ENCODE peak calls at places on chromosomes 1 and 21, in ten cellular contexts. One of them, this sample, is unnamed.
A peak's percentile ranks its signal among the peaks of the same experiment; 100 is the strongest.

GRCh38 chr1:169060906-169061683 is 45.4 kb upstream of the ATP1B1 start:
- DNase-seq in Peyer's patch: no peak
- DNase-seq in hepatocyte: no peak
- DNase-seq in dorsolateral prefrontal cortex: no peak
- DNase-seq in coronary artery: no peak
- DNase-seq in ovary: no peak
- DNase-seq in left ventricle myocardium inferior: no peak
- DNase-seq in transverse colon: no peak
- DNase-seq in tibial artery: no peak
- DNase-seq in astrocyte of the spinal cord: no peak
- DNase-seq in this sample: peak; percentile 19

GRCh38 chr21:45995686-45996179 is 14.2 kb downstream of the COL6A1 start:
- DNase-seq in Peyer's patch: peak; percentile 11
- DNase-seq in hepatocyte: peak; percentile 52
- DNase-seq in dorsolateral prefrontal cortex: no peak
- DNase-seq in coronary artery: peak; percentile 71
- DNase-seq in ovary: peak; percentile 43
- DNase-seq in left ventricle myocardium inferior: peak; percentile 10
- DNase-seq in transverse colon: peak; percentile 7
- DNase-seq in tibial artery: peak; percentile 65
- DNase-seq in astrocyte of the spinal cord: no peak
- DNase-seq in this sample: peak; percentile 23

GRCh38 chr1:224629965-224630364 is 13.8 kb downstream of the CNIH3 start:
- DNase-seq in Peyer's patch: no peak
- DNase-seq in hepatocyte: no peak
- DNase-seq in dorsolateral prefrontal cortex: no peak
- DNase-seq in coronary artery: no peak
- DNase-seq in ovary: no peak
- DNase-seq in left ventricle myocardium inferior: no peak
- DNase-seq in transverse colon: no peak
- DNase-seq in tibial artery: no peak
- DNase-seq in astrocyte of the spinal cord: no peak
- DNase-seq in this sample: no peak

GRCh38 chr1:19429611-19430010 is 55.7 kb downstream of the CAPZB start:
- DNase-seq in Peyer's patch: no peak
- DNase-seq in hepatocyte: no peak
- DNase-seq in dorsolateral prefrontal cortex: no peak
- DNase-seq in coronary artery: no peak
- DNase-seq in ovary: no peak
- DNase-seq in left ventricle myocardium inferior: no peak
- DNase-seq in transverse colon: no peak
- DNase-seq in tibial artery: no peak
- DNase-seq in astrocyte of the spinal cord: peak; percentile 61
- DNase-seq in this sample: no peak

GRCh38 chr1:42742617-42743301 is 2.7 kb upstream of the CLDN19 start:
- DNase-seq in Peyer's patch: no peak
- DNase-seq in hepatocyte: no peak
- DNase-seq in dorsolateral prefrontal cortex: no peak
- DNase-seq in coronary artery: no peak
- DNase-seq in ovary: no peak
- DNase-seq in left ventricle myocardium inferior: no peak
- DNase-seq in transverse colon: no peak
- DNase-seq in tibial artery: no peak
- DNase-seq in astrocyte of the spinal cord: no peak
- DNase-seq in this sample: no peak

GRCh38 chr1:199725002-199725401 is 302.5 kb upstream of the NR5A2 start:
- DNase-seq in Peyer's patch: no peak
- DNase-seq in hepatocyte: peak; percentile 11
- DNase-seq in dorsolateral prefrontal cortex: no peak
- DNase-seq in coronary artery: no peak
- DNase-seq in ovary: no peak
- DNase-seq in left ventricle myocardium inferior: no peak
- DNase-seq in transverse colon: no peak
- DNase-seq in tibial artery: no peak
- DNase-seq in astrocyte of the spinal cord: no peak
- DNase-seq in this sample: no peak

GRCh38 chr1:23590058-23590783 is 30.9 kb upstream of the ID3 start:
- DNase-seq in Peyer's patch: peak; percentile 68
- DNase-seq in hepatocyte: no peak
- DNase-seq in dorsolateral prefrontal cortex: no peak
- DNase-seq in coronary artery: no peak
- DNase-seq in ovary: no peak
- DNase-seq in left ventricle myocardium inferior: no peak
- DNase-seq in transverse colon: no peak
- DNase-seq in tibial artery: no peak
- DNase-seq in astrocyte of the spinal cord: no peak
- DNase-seq in this sample: no peak

GRCh38 chr1:160541622-160542302 is 18.7 kb upstream of the SLAMF6 start:
- DNase-seq in Peyer's patch: no peak
- DNase-seq in hepatocyte: no peak
- DNase-seq in dorsolateral prefrontal cortex: no peak
- DNase-seq in coronary artery: no peak
- DNase-seq in ovary: no peak
- DNase-seq in left ventricle myocardium inferior: no peak
- DNase-seq in transverse colon: no peak
- DNase-seq in tibial artery: no peak
- DNase-seq in astrocyte of the spinal cord: no peak
- DNase-seq in this sample: peak; percentile 41

GRCh38 chr1:89990976-89991831 is 3.7 kb upstream of the ZNF326 start:
- DNase-seq in Peyer's patch: no peak
- DNase-seq in hepatocyte: no peak
- DNase-seq in dorsolateral prefrontal cortex: no peak
- DNase-seq in coronary artery: no peak
- DNase-seq in ovary: no peak
- DNase-seq in left ventricle myocardium inferior: no peak
- DNase-seq in transverse colon: no peak
- DNase-seq in tibial artery: no peak
- DNase-seq in astrocyte of the spinal cord: no peak
- DNase-seq in this sample: no peak

GRCh38 chr1:27331922-27332321 is 9.9 kb upstream of the SYTL1 start:
- DNase-seq in Peyer's patch: no peak
- DNase-seq in hepatocyte: no peak
- DNase-seq in dorsolateral prefrontal cortex: no peak
- DNase-seq in coronary artery: no peak
- DNase-seq in ovary: peak; percentile 25
- DNase-seq in left ventricle myocardium inferior: no peak
- DNase-seq in transverse colon: no peak
- DNase-seq in tibial artery: no peak
- DNase-seq in astrocyte of the spinal cord: no peak
- DNase-seq in this sample: no peak

GRCh38 chr21:42453301-42454220 is 42.5 kb downstream of the RSPH1 start:
- DNase-seq in Peyer's patch: no peak
- DNase-seq in hepatocyte: no peak
- DNase-seq in dorsolateral prefrontal cortex: no peak
- DNase-seq in coronary artery: no peak
- DNase-seq in ovary: no peak
- DNase-seq in left ventricle myocardium inferior: no peak
- DNase-seq in transverse colon: no peak
- DNase-seq in tibial artery: no peak
- DNase-seq in astrocyte of the spinal cord: no peak
- DNase-seq in this sample: peak; percentile 14

GRCh38 chr21:42071146-42071737 is at the start of gene UMODL1:
- DNase-seq in Peyer's patch: no peak
- DNase-seq in hepatocyte: no peak
- DNase-seq in dorsolateral prefrontal cortex: no peak
- DNase-seq in coronary artery: no peak
- DNase-seq in ovary: no peak
- DNase-seq in left ventricle myocardium inferior: no peak
- DNase-seq in transverse colon: no peak
- DNase-seq in tibial artery: no peak
- DNase-seq in astrocyte of the spinal cord: no peak
- DNase-seq in this sample: no peak

GRCh38 chr1:225548140-225548857 is 104.6 kb downstream of the ENAH start:
- DNase-seq in Peyer's patch: no peak
- DNase-seq in hepatocyte: no peak
- DNase-seq in dorsolateral prefrontal cortex: no peak
- DNase-seq in coronary artery: no peak
- DNase-seq in ovary: no peak
- DNase-seq in left ventricle myocardium inferior: no peak
- DNase-seq in transverse colon: no peak
- DNase-seq in tibial artery: no peak
- DNase-seq in astrocyte of the spinal cord: no peak
- DNase-seq in this sample: no peak

GRCh38 chr1:12618661-12619395 is 818 bp upstream of the DHRS3 start:
- DNase-seq in Peyer's patch: peak; percentile 45
- DNase-seq in hepatocyte: peak; percentile 91
- DNase-seq in dorsolateral prefrontal cortex: no peak
- DNase-seq in coronary artery: peak; percentile 93
- DNase-seq in ovary: peak; percentile 79
- DNase-seq in left ventricle myocardium inferior: peak; percentile 70
- DNase-seq in transverse colon: peak; percentile 86
- DNase-seq in tibial artery: peak; percentile 92
- DNase-seq in astrocyte of the spinal cord: peak; percentile 83
- DNase-seq in this sample: peak; percentile 82

GRCh38 chr21:46298083-46298412 is 11.9 kb downstream of the YBEY start:
- DNase-seq in Peyer's patch: no peak
- DNase-seq in hepatocyte: no peak
- DNase-seq in dorsolateral prefrontal cortex: peak; percentile 14
- DNase-seq in coronary artery: no peak
- DNase-seq in ovary: no peak
- DNase-seq in left ventricle myocardium inferior: no peak
- DNase-seq in transverse colon: no peak
- DNase-seq in tibial artery: no peak
- DNase-seq in astrocyte of the spinal cord: no peak
- DNase-seq in this sample: no peak

GRCh38 chr1:30804381-30804780 is 46.8 kb upstream of the LAPTM5 start:
- DNase-seq in Peyer's patch: no peak
- DNase-seq in hepatocyte: no peak
- DNase-seq in dorsolateral prefrontal cortex: no peak
- DNase-seq in coronary artery: no peak
- DNase-seq in ovary: no peak
- DNase-seq in left ventricle myocardium inferior: no peak
- DNase-seq in transverse colon: no peak
- DNase-seq in tibial artery: no peak
- DNase-seq in astrocyte of the spinal cord: no peak
- DNase-seq in this sample: no peak

GRCh38 chr1:30790850-30791778 is 33.5 kb upstream of the LAPTM5 start:
- DNase-seq in Peyer's patch: peak; percentile 46
- DNase-seq in hepatocyte: no peak
- DNase-seq in dorsolateral prefrontal cortex: no peak
- DNase-seq in coronary artery: no peak
- DNase-seq in ovary: no peak
- DNase-seq in left ventricle myocardium inferior: no peak
- DNase-seq in transverse colon: no peak
- DNase-seq in tibial artery: no peak
- DNase-seq in astrocyte of the spinal cord: no peak
- DNase-seq in this sample: no peak

GRCh38 chr1:98660941-98661543 is 479 bp upstream of the SNX7 start:
- DNase-seq in Peyer's patch: no peak
- DNase-seq in hepatocyte: no peak
- DNase-seq in dorsolateral prefrontal cortex: no peak
- DNase-seq in coronary artery: peak; percentile 76
- DNase-seq in ovary: no peak
- DNase-seq in left ventricle myocardium inferior: no peak
- DNase-seq in transverse colon: no peak
- DNase-seq in tibial artery: no peak
- DNase-seq in astrocyte of the spinal cord: peak; percentile 31
- DNase-seq in this sample: peak; percentile 19

DNA sequence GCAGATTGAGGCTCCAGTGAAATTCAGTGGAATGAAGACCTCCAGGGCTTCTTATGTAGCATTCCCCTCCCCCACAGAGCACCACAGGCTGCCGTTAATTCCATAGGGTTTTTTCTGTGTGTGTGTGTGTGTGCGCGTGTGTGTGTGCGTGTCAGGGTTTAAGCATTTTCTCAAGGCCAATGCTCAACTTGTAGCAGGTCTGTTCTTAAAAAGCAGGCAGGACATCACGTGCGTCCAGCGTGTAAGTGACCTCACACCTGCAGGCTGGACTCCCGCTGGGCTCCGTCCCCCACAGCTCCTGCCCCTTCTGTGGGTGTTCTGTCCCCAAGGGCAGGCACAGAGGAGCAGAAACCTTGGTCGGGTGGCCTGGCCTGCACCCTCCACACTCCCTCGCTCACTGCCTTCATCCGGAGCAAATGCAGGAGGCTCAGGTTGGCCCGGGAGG is 5.3 kb downstream of the PRDM16 start:
- DNase-seq in Peyer's patch: no peak
- DNase-seq in hepatocyte: peak; percentile 28
- DNase-seq in dorsolateral prefrontal cortex: no peak
- DNase-seq in coronary artery: no peak
- DNase-seq in ovary: no peak
- DNase-seq in left ventricle myocardium inferior: no peak
- DNase-seq in transverse colon: no peak
- DNase-seq in tibial artery: peak; percentile 90
- DNase-seq in astrocyte of the spinal cord: peak; percentile 18
- DNase-seq in this sample: no peak
- H3K4me3 ChIP-seq in Peyer's patch: no peak overlapping the region
- H3K4me3 ChIP-seq in hepatocyte: no peak overlapping the region
- H3K4me3 ChIP-seq in dorsolateral prefrontal cortex: no peak overlapping the region
- H3K4me3 ChIP-seq in coronary artery: peak overlapping the region; percentile 99
- H3K4me3 ChIP-seq in ovary: no peak overlapping the region
- H3K4me3 ChIP-seq in left ventricle myocardium inferior: peak overlapping the region; percentile 87
- H3K4me3 ChIP-seq in transverse colon: no peak overlapping the region
- H3K4me3 ChIP-seq in tibial artery: peak overlapping the region; percentile 92
- H3K4me3 ChIP-seq in astrocyte of the spinal cord: no peak overlapping the region
- H3K4me3 ChIP-seq in this sample: no peak overlapping the region

GRCh38 chr1:198054510-198054909 is 102.3 kb upstream of the NEK7 start:
- DNase-seq in Peyer's patch: no peak
- DNase-seq in hepatocyte: no peak
- DNase-seq in dorsolateral prefrontal cortex: no peak
- DNase-seq in coronary artery: no peak
- DNase-seq in ovary: no peak
- DNase-seq in left ventricle myocardium inferior: no peak
- DNase-seq in transverse colon: no peak
- DNase-seq in tibial artery: no peak
- DNase-seq in astrocyte of the spinal cord: no peak
- DNase-seq in this sample: no peak

GRCh38 chr1:198056255-198056654 is 100.5 kb upstream of the NEK7 start:
- DNase-seq in Peyer's patch: no peak
- DNase-seq in hepatocyte: peak; percentile 11
- DNase-seq in dorsolateral prefrontal cortex: no peak
- DNase-seq in coronary artery: no peak
- DNase-seq in ovary: no peak
- DNase-seq in left ventricle myocardium inferior: no peak
- DNase-seq in transverse colon: no peak
- DNase-seq in tibial artery: no peak
- DNase-seq in astrocyte of the spinal cord: no peak
- DNase-seq in this sample: no peak
- TF ChIP-seq CTCF in Peyer's patch: no peak
- TF ChIP-seq CTCF in hepatocyte: no peak
- TF ChIP-seq CTCF in dorsolateral prefrontal cortex: no peak
- TF ChIP-seq CTCF in coronary artery: no peak
- TF ChIP-seq CTCF in ovary: no peak
- TF ChIP-seq CTCF in left ventricle myocardium inferior: peak; percentile 11
- TF ChIP-seq CTCF in transverse colon: no peak
- TF ChIP-seq CTCF in tibial artery: no peak
- TF ChIP-seq CTCF in astrocyte of the spinal cord: peak; percentile 27
- TF ChIP-seq CTCF in this sample: peak; percentile 42

GRCh38 chr1:67563684-67564083 is 121.3 kb upstream of the GADD45A start:
- DNase-seq in Peyer's patch: no peak
- DNase-seq in hepatocyte: no peak
- DNase-seq in dorsolateral prefrontal cortex: no peak
- DNase-seq in coronary artery: no peak
- DNase-seq in ovary: no peak
- DNase-seq in left ventricle myocardium inferior: no peak
- DNase-seq in transverse colon: no peak
- DNase-seq in tibial artery: no peak
- DNase-seq in astrocyte of the spinal cord: no peak
- DNase-seq in this sample: no peak
- H3K4me3 ChIP-seq in Peyer's patch: no peak overlapping the region
- H3K4me3 ChIP-seq in hepatocyte: no peak overlapping the region
- H3K4me3 ChIP-seq in dorsolateral prefrontal cortex: no peak overlapping the region
- H3K4me3 ChIP-seq in coronary artery: no peak overlapping the region
- H3K4me3 ChIP-seq in ovary: no peak overlapping the region
- H3K4me3 ChIP-seq in left ventricle myocardium inferior: no peak overlapping the region
- H3K4me3 ChIP-seq in transverse colon: no peak overlapping the region
- H3K4me3 ChIP-seq in tibial artery: no peak overlapping the region
- H3K4me3 ChIP-seq in astrocyte of the spinal cord: no peak overlapping the region
- H3K4me3 ChIP-seq in this sample: no peak overlapping the region

GRCh38 chr1:79037085-79037484 is 30.6 kb upstream of the ADGRL4 start:
- DNase-seq in Peyer's patch: no peak
- DNase-seq in hepatocyte: no peak
- DNase-seq in dorsolateral prefrontal cortex: no peak
- DNase-seq in coronary artery: no peak
- DNase-seq in ovary: no peak
- DNase-seq in left ventricle myocardium inferior: no peak
- DNase-seq in transverse colon: no peak
- DNase-seq in tibial artery: no peak
- DNase-seq in astrocyte of the spinal cord: no peak
- DNase-seq in this sample: no peak
- TF ChIP-seq CTCF in Peyer's patch: no peak
- TF ChIP-seq CTCF in hepatocyte: no peak
- TF ChIP-seq CTCF in dorsolateral prefrontal cortex: no peak
- TF ChIP-seq CTCF in coronary artery: no peak
- TF ChIP-seq CTCF in ovary: no peak
- TF ChIP-seq CTCF in left ventricle myocardium inferior: no peak
- TF ChIP-seq CTCF in transverse colon: no peak
- TF ChIP-seq CTCF in tibial artery: no peak
- TF ChIP-seq CTCF in astrocyte of the spinal cord: no peak
- TF ChIP-seq CTCF in this sample: no peak